ENCODE peak calls at places on chromosome 5, in nine cellular contexts. One of them, this sample, is unnamed.

GRCh38 chr5:76175051-76175666 is 92.0 kb downstream of the SV2C start:
- DNase-seq in H54: peak; percentile 84
- DNase-seq in IMR-90: peak; percentile 48
- DNase-seq in vagina: no peak
- DNase-seq in transverse colon: peak; percentile 71
- DNase-seq in A549: peak; percentile 59
- DNase-seq in stomach: peak; percentile 72
- DNase-seq in body of pancreas: peak; percentile 69
- DNase-seq in heart left ventricle: no peak
- DNase-seq in this sample: peak; percentile 68

GRCh38 chr5:147081256-147081872 is 153.5 kb upstream of the STK32A start:
- DNase-seq in transverse colon: no peak
- DNase-seq in vagina: no peak
- DNase-seq in A549: no peak
- DNase-seq in heart left ventricle: no peak
- DNase-seq in stomach: no peak
- DNase-seq in IMR-90: no peak
- DNase-seq in H54: no peak
- DNase-seq in body of pancreas: no peak
- DNase-seq in this sample: no peak

GRCh38 chr5:173673295-173674170 is 57.1 kb upstream of the BOD1 start:
- DNase-seq in stomach: peak; percentile 34
- DNase-seq in body of pancreas: peak; percentile 40
- DNase-seq in heart left ventricle: no peak
- DNase-seq in H54: no peak
- DNase-seq in vagina: no peak
- DNase-seq in transverse colon: no peak
- DNase-seq in IMR-90: no peak
- DNase-seq in A549: no peak
- DNase-seq in this sample: no peak

GRCh38 chr5:124634228-124634819 is 112.1 kb downstream of the ZNF608 start:
- DNase-seq in A549: no peak
- DNase-seq in body of pancreas: no peak
- DNase-seq in vagina: no peak
- DNase-seq in stomach: no peak
- DNase-seq in H54: no peak
- DNase-seq in heart left ventricle: no peak
- DNase-seq in transverse colon: no peak
- DNase-seq in IMR-90: peak; percentile 60
- DNase-seq in this sample: no peak

GRCh38 chr5:160747963-160748362 is 104.0 kb downstream of the ATP10B start:
- DNase-seq in transverse colon: peak; percentile 20
- DNase-seq in IMR-90: no peak
- DNase-seq in stomach: no peak
- DNase-seq in H54: no peak
- DNase-seq in heart left ventricle: no peak
- DNase-seq in vagina: no peak
- DNase-seq in A549: no peak
- DNase-seq in body of pancreas: no peak
- DNase-seq in this sample: no peak

GRCh38 chr5:24397601-24398000 is 247.2 kb downstream of the CDH10 start:
- DNase-seq in heart left ventricle: no peak
- DNase-seq in IMR-90: no peak
- DNase-seq in stomach: no peak
- DNase-seq in body of pancreas: no peak
- DNase-seq in transverse colon: no peak
- DNase-seq in vagina: no peak
- DNase-seq in H54: no peak
- DNase-seq in A549: no peak
- DNase-seq in this sample: no peak

GRCh38 chr5:38201158-38201557 is 57.2 kb upstream of the EGFLAM start:
- DNase-seq in stomach: no peak
- DNase-seq in vagina: no peak
- DNase-seq in heart left ventricle: no peak
- DNase-seq in transverse colon: no peak
- DNase-seq in IMR-90: no peak
- DNase-seq in body of pancreas: no peak
- DNase-seq in H54: no peak
- DNase-seq in A549: no peak
- DNase-seq in this sample: no peak

GRCh38 chr5:170297589-170298462 is at the start of gene LCP2:
- DNase-seq in H54: no peak
- DNase-seq in transverse colon: no peak
- DNase-seq in IMR-90: no peak
- DNase-seq in heart left ventricle: no peak
- DNase-seq in body of pancreas: no peak
- DNase-seq in A549: no peak
- DNase-seq in vagina: no peak
- DNase-seq in stomach: no peak
- DNase-seq in this sample: no peak

GRCh38 chr5:172453986-172454354 is 355 bp downstream of the SH3PXD2B start:
- DNase-seq in vagina: no peak
- DNase-seq in body of pancreas: no peak
- DNase-seq in IMR-90: no peak
- DNase-seq in A549: peak; percentile 27
- DNase-seq in transverse colon: peak; percentile 42
- DNase-seq in H54: no peak
- DNase-seq in stomach: no peak
- DNase-seq in heart left ventricle: no peak
- DNase-seq in this sample: peak; percentile 41

GRCh38 chr5:77015938-77016569 is 14.2 kb upstream of the AGGF1 start:
- DNase-seq in stomach: no peak
- DNase-seq in transverse colon: no peak
- DNase-seq in heart left ventricle: no peak
- DNase-seq in A549: peak; percentile 78
- DNase-seq in vagina: no peak
- DNase-seq in H54: no peak
- DNase-seq in body of pancreas: no peak
- DNase-seq in IMR-90: peak; percentile 69
- DNase-seq in this sample: peak; percentile 66

GRCh38 chr5:81755320-81755719 is 4.4 kb upstream of the SSBP2 start:
- DNase-seq in heart left ventricle: no peak
- DNase-seq in H54: peak; percentile 50
- DNase-seq in transverse colon: peak; percentile 22
- DNase-seq in stomach: peak; percentile 52
- DNase-seq in vagina: no peak
- DNase-seq in body of pancreas: peak; percentile 78
- DNase-seq in IMR-90: peak; percentile 89
- DNase-seq in A549: peak; percentile 85
- DNase-seq in this sample: peak; percentile 64

GRCh38 chr5:159548517-159548916 is 218.2 kb upstream of the IL12B start:
- DNase-seq in H54: no peak
- DNase-seq in transverse colon: no peak
- DNase-seq in body of pancreas: no peak
- DNase-seq in A549: no peak
- DNase-seq in heart left ventricle: no peak
- DNase-seq in vagina: no peak
- DNase-seq in IMR-90: no peak
- DNase-seq in stomach: no peak
- DNase-seq in this sample: no peak

GRCh38 chr5:122180863-122181519 is 51.6 kb downstream of the ZNF474 start:
- DNase-seq in H54: no peak
- DNase-seq in IMR-90: peak; percentile 93
- DNase-seq in A549: peak; percentile 5
- DNase-seq in body of pancreas: no peak
- DNase-seq in vagina: no peak
- DNase-seq in stomach: no peak
- DNase-seq in transverse colon: no peak
- DNase-seq in heart left ventricle: no peak
- DNase-seq in this sample: peak; percentile 81

GRCh38 chr5:10513501-10514442 is 50.1 kb upstream of the ANKRD33B start:
- DNase-seq in body of pancreas: no peak
- DNase-seq in vagina: no peak
- DNase-seq in transverse colon: no peak
- DNase-seq in IMR-90: peak; percentile 83
- DNase-seq in heart left ventricle: no peak
- DNase-seq in A549: peak; percentile 89
- DNase-seq in stomach: no peak
- DNase-seq in H54: peak; percentile 76
- DNase-seq in this sample: peak; percentile 96

DNA sequence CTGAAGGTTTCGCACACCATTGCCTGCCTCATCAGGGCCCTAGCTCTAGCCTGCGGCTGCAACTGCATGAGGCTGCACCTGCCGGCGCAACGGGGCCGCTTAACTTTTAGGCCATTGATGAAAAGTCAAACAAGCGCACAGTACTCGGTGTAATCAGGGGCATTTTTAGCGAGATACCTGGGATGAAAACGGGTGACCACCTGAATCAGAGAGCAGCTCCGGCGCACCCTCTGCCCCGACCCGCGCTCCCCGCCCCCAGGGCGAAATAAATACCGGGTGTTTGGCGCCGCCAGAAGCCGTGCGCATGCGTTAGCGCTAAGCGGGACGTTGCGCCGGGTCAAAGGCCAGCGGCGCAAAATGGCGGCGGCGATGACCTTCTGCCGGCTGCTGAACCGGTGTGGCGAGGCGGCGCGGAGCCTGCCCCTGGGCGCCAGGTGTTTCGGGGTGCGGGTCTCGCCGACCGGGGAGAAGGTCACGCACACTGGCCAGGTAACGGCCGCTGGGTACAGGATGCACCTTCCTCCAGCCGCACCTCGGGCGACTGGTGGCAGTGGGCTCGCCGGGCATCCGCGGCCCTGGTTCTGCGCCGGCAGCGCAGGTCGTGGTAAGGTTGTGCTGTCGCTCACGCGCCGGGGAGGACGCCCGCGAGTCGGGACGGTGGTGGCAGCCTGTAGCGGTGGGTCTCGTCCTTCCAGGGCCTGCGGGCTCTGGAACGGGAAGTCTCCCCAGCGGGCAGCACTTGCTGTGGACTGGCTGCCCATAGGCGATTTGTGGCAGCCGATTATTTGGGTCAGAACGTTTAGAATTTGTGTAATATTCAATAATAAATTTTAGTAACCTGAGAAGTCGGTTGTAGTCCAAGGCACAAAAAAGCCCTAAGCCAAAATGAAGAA is at the start of gene NDUFS6:
- DNase-seq in H54: peak; percentile 52
- DNase-seq in body of pancreas: peak; percentile 84
- DNase-seq in stomach: peak; percentile 84
- DNase-seq in vagina: no peak
- DNase-seq in IMR-90: peak; percentile 55
- DNase-seq in transverse colon: peak; percentile 86
- DNase-seq in A549: peak; percentile 81
- DNase-seq in heart left ventricle: peak; percentile 92
- DNase-seq in this sample: peak; percentile 78
- TF ChIP-seq POLR2A in H54: peak; percentile 87
- TF ChIP-seq POLR2A in body of pancreas: peak; percentile 76
- TF ChIP-seq POLR2A in stomach: peak; percentile 22
- TF ChIP-seq POLR2A in vagina: no peak
- TF ChIP-seq POLR2A in IMR-90: no peak
- TF ChIP-seq POLR2A in transverse colon: peak; percentile 68
- TF ChIP-seq POLR2A in A549: peak; percentile 84
- TF ChIP-seq POLR2A in heart left ventricle: peak; percentile 67
- TF ChIP-seq POLR2A in this sample: peak; percentile 65

GRCh38 chr5:72847439-72847838 is 31.0 kb downstream of the TNPO1 start:
- DNase-seq in IMR-90: no peak
- DNase-seq in A549: no peak
- DNase-seq in body of pancreas: no peak
- DNase-seq in heart left ventricle: no peak
- DNase-seq in stomach: no peak
- DNase-seq in H54: no peak
- DNase-seq in transverse colon: no peak
- DNase-seq in vagina: no peak
- DNase-seq in this sample: no peak

GRCh38 chr5:72849546-72849945 is 33.1 kb downstream of the TNPO1 start:
- DNase-seq in stomach: no peak
- DNase-seq in vagina: no peak
- DNase-seq in IMR-90: no peak
- DNase-seq in heart left ventricle: no peak
- DNase-seq in H54: no peak
- DNase-seq in A549: no peak
- DNase-seq in transverse colon: no peak
- DNase-seq in body of pancreas: no peak
- DNase-seq in this sample: no peak

GRCh38 chr5:72848474-72849428 is 32.3 kb downstream of the TNPO1 start:
- DNase-seq in vagina: no peak
- DNase-seq in IMR-90: peak; percentile 29
- DNase-seq in heart left ventricle: peak; percentile 82
- DNase-seq in A549: peak; percentile 40
- DNase-seq in H54: no peak
- DNase-seq in stomach: peak; percentile 48
- DNase-seq in transverse colon: peak; percentile 57
- DNase-seq in body of pancreas: peak; percentile 51
- DNase-seq in this sample: peak; percentile 41

GRCh38 chr5:72846483-72846882 is 30.0 kb downstream of the TNPO1 start:
- DNase-seq in vagina: no peak
- DNase-seq in transverse colon: no peak
- DNase-seq in heart left ventricle: no peak
- DNase-seq in stomach: no peak
- DNase-seq in IMR-90: no peak
- DNase-seq in body of pancreas: no peak
- DNase-seq in H54: no peak
- DNase-seq in A549: no peak
- DNase-seq in this sample: no peak

DNA sequence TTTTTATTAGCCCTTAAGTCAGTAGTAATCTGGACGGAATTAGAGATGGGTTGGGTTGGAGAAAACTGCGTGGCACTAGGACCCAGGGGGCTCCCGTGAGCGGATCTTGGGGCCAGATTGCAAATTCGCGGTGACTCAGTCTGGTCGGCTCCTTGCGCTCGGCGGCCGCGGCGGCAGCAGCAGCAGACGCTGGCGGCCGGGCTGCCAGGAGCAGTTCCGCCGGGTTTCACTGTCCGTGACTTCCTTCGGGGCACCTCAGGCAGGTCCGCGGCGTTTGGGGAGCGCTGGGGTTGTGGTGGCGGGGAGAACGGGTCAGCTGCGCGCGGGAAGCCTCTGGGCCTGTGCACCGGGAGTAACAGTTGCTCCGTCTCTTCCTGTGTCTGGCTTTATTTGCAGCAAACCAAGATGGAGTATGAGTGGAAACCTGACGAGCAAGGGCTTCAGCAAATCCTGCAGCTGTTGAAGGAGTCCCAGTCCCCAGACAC is 31.6 kb downstream of the TNPO1 start:
- DNase-seq in body of pancreas: peak; percentile 90
- DNase-seq in heart left ventricle: peak; percentile 93
- DNase-seq in transverse colon: peak; percentile 93
- DNase-seq in vagina: peak; percentile 92
- DNase-seq in IMR-90: peak; percentile 93
- DNase-seq in A549: peak; percentile 92
- DNase-seq in stomach: peak; percentile 90
- DNase-seq in H54: peak; percentile 58
- DNase-seq in this sample: peak; percentile 93
- TF ChIP-seq POLR2A in body of pancreas: peak; percentile 98
- TF ChIP-seq POLR2A in heart left ventricle: peak; percentile 79
- TF ChIP-seq POLR2A in transverse colon: peak; percentile 95
- TF ChIP-seq POLR2A in vagina: no peak
- TF ChIP-seq POLR2A in IMR-90: peak; percentile 94
- TF ChIP-seq POLR2A in A549: peak; percentile 96
- TF ChIP-seq POLR2A in stomach: peak; percentile 83
- TF ChIP-seq POLR2A in H54: peak; percentile 98
- TF ChIP-seq POLR2A in this sample: peak; percentile 92

GRCh38 chr5:134526483-134527155 is 1.1 kb downstream of the JADE2 start:
- DNase-seq in body of pancreas: peak; percentile 83
- DNase-seq in transverse colon: peak; percentile 87
- DNase-seq in A549: no peak
- DNase-seq in H54: peak; percentile 61
- DNase-seq in vagina: no peak
- DNase-seq in IMR-90: no peak
- DNase-seq in stomach: peak; percentile 82
- DNase-seq in heart left ventricle: peak; percentile 89
- DNase-seq in this sample: peak; percentile 73
- TF ChIP-seq POLR2A in body of pancreas: no peak
- TF ChIP-seq POLR2A in transverse colon: no peak
- TF ChIP-seq POLR2A in A549: peak; percentile 40
- TF ChIP-seq POLR2A in H54: peak; percentile 41
- TF ChIP-seq POLR2A in vagina: no peak
- TF ChIP-seq POLR2A in IMR-90: peak; percentile 10
- TF ChIP-seq POLR2A in stomach: no peak
- TF ChIP-seq POLR2A in heart left ventricle: peak; percentile 56
- TF ChIP-seq POLR2A in this sample: no peak

GRCh38 chr5:321233-321725 is at the start of gene AHRR:
- DNase-seq in body of pancreas: peak; percentile 38
- DNase-seq in stomach: peak; percentile 68
- DNase-seq in A549: peak; percentile 57
- DNase-seq in H54: peak; percentile 76
- DNase-seq in vagina: no peak
- DNase-seq in transverse colon: peak; percentile 72
- DNase-seq in IMR-90: peak; percentile 53
- DNase-seq in heart left ventricle: no peak
- DNase-seq in this sample: peak; percentile 52
- TF ChIP-seq POLR2A in body of pancreas: no peak
- TF ChIP-seq POLR2A in stomach: no peak
- TF ChIP-seq POLR2A in A549: peak; percentile 11
- TF ChIP-seq POLR2A in H54: no peak
- TF ChIP-seq POLR2A in vagina: no peak
- TF ChIP-seq POLR2A in transverse colon: no peak
- TF ChIP-seq POLR2A in IMR-90: no peak
- TF ChIP-seq POLR2A in heart left ventricle: no peak
- TF ChIP-seq POLR2A in this sample: no peak